ENCODE peak calls at places on chromosome 10, in seven cellular contexts. V, P, C, N, E, O and I are unnamed samples.

GRCh38 chr10:7007575-7008190 is 403.2 kb downstream of the SFMBT2 start:
- DNase-seq in V (no peak), P (no peak), C (no peak), N (no peak), E (no peak), O (no peak), I (no peak)

GRCh38 chr10:84213076-84213475 is 12.3 kb downstream of the LRIT2 start:
- DNase-seq in V (no peak), P (no peak), C (no peak), N (no peak), E (no peak), O (no peak), I (no peak)

GRCh38 chr10:71447676-71448075 is 51.0 kb downstream of the CDH23 start:
- DNase-seq in V (no peak), P (no peak), C (no peak), N (no peak), E (no peak), O (no peak), I (no peak)

GRCh38 chr10:110610308-110610774 is 33.8 kb upstream of the RBM20 start:
- DNase-seq in V (no peak), P (peak), C (peak), N (no peak), E (no peak), O (peak), I (peak)

GRCh38 chr10:454860-455259 is 234.6 kb downstream of the DIP2C start:
- DNase-seq in V (peak), P (peak), C (no peak), N (peak), E (no peak), O (peak), I (no peak)

GRCh38 chr10:76879116-76879706 is 758.4 kb downstream of the KCNMA1 start:
- DNase-seq in V (no peak), P (no peak), C (no peak), N (no peak), E (no peak), O (no peak), I (no peak)

GRCh38 chr10:102523250-102524029 is 19.7 kb downstream of the SUFU start:
- DNase-seq in V (peak), P (no peak), C (peak), N (no peak), E (no peak), O (no peak), I (no peak)

GRCh38 chr10:27504897-27505457 is 873 bp downstream of the RAB18 start:
- DNase-seq in V (no peak), P (no peak), C (no peak), N (no peak), E (no peak), O (no peak), I (no peak)

GRCh38 chr10:28790146-28790545 is 112.8 kb downstream of the BAMBI start:
- DNase-seq in V (no peak), P (no peak), C (no peak), N (no peak), E (no peak), O (no peak), I (no peak)

GRCh38 chr10:90138844-90139243 is 437.5 kb downstream of the KIF20B start:
- DNase-seq in V (no peak), P (peak), C (peak), N (no peak), E (no peak), O (no peak), I (no peak)

GRCh38 chr10:81109200-81109752 is 571.6 kb downstream of the SH2D4B start:
- DNase-seq in V (no peak), P (no peak), C (no peak), N (no peak), E (no peak), O (no peak), I (no peak)

GRCh38 chr10:12925845-12926244 is 75.7 kb downstream of the CCDC3 start:
- DNase-seq in V (no peak), P (no peak), C (no peak), N (no peak), E (no peak), O (no peak), I (no peak)

GRCh38 chr10:105138287-105138854 is 497.3 kb downstream of the SORCS3 start:
- DNase-seq in V (peak), P (no peak), C (no peak), N (no peak), E (no peak), O (no peak), I (no peak)

GRCh38 chr10:118967160-118967559 is 62.4 kb upstream of the NANOS1 start:
- DNase-seq in V (no peak), P (no peak), C (no peak), N (no peak), E (no peak), O (no peak), I (no peak)

GRCh38 chr10:133028158-133028557 is 59.6 kb upstream of the ADGRA1 start:
- DNase-seq in V (no peak), P (no peak), C (no peak), N (no peak), E (no peak), O (no peak), I (no peak)

GRCh38 chr10:75598998-75599397 is 167.6 kb downstream of the LRMDA start:
- DNase-seq in V (no peak), P (no peak), C (no peak), N (no peak), E (no peak), O (no peak), I (no peak)

GRCh38 chr10:88786032-88786770 is 16.3 kb upstream of the LIPM start:
- DNase-seq in V (no peak), P (no peak), C (no peak), N (no peak), E (no peak), O (no peak), I (no peak)

GRCh38 chr10:3433131-3433530 is 260.5 kb upstream of the PITRM1 start:
- DNase-seq in V (no peak), P (no peak), C (no peak), N (no peak), E (no peak), O (no peak), I (no peak)

GRCh38 chr10:30294506-30295280 is 54.4 kb downstream of the MTPAP start:
- DNase-seq in V (no peak), P (no peak), C (no peak), N (no peak), E (no peak), O (no peak), I (no peak)

GRCh38 chr10:110020265-110020664 is 12.5 kb downstream of the ADD3 start:
- DNase-seq in V (no peak), P (no peak), C (no peak), N (no peak), E (no peak), O (no peak), I (no peak)

GRCh38 chr10:43078986-43079273 is 2.1 kb downstream of the RET start:
- DNase-seq in V (no peak), P (no peak), C (no peak), N (no peak), E (no peak), O (no peak), I (no peak)

GRCh38 chr10:116444527-116445142 is 17.0 kb downstream of the PNLIPRP3 start:
- DNase-seq in V (no peak), P (peak), C (peak), N (peak), E (no peak), O (peak), I (peak)

GRCh38 chr10:34526758-34527730 is 288.1 kb downstream of the PARD3 start:
- DNase-seq in V (no peak), P (peak), C (no peak), N (no peak), E (no peak), O (peak), I (peak)
- H3K4me3 ChIP-seq in V (no peak), P (peak), C (no peak), N (peak), E (no peak), O (peak), I (no peak)

GRCh38 chr10:17580853-17581252 is 36.3 kb downstream of the HACD1 start:
- DNase-seq in V (no peak), P (no peak), C (no peak), N (no peak), E (no peak), O (no peak), I (no peak)
- H3K27ac ChIP-seq in V (no peak), P (no peak), C (no peak), N (no peak), E (no peak), O (no peak), I (no peak)

GRCh38 chr10:79346012-79346340 is 1.3 kb upstream of the PPIF start:
- DNase-seq in V (no peak), P (no peak), C (no peak), N (no peak), E (no peak), O (no peak), I (no peak)

GRCh38 chr10:79347894-79348639 is 798 bp downstream of the PPIF start:
- DNase-seq in V (peak), P (peak), C (peak), N (no peak), E (peak), O (peak), I (no peak)

GRCh38 chr10:79347226-79347893 is at the start of gene PPIF:
- DNase-seq in V (peak), P (peak), C (peak), N (peak), E (peak), O (peak), I (peak)

GRCh38 chr10:79345241-79346011 is 1.8 kb upstream of the PPIF start:
- DNase-seq in V (no peak), P (no peak), C (no peak), N (no peak), E (no peak), O (no peak), I (no peak)

DNA sequence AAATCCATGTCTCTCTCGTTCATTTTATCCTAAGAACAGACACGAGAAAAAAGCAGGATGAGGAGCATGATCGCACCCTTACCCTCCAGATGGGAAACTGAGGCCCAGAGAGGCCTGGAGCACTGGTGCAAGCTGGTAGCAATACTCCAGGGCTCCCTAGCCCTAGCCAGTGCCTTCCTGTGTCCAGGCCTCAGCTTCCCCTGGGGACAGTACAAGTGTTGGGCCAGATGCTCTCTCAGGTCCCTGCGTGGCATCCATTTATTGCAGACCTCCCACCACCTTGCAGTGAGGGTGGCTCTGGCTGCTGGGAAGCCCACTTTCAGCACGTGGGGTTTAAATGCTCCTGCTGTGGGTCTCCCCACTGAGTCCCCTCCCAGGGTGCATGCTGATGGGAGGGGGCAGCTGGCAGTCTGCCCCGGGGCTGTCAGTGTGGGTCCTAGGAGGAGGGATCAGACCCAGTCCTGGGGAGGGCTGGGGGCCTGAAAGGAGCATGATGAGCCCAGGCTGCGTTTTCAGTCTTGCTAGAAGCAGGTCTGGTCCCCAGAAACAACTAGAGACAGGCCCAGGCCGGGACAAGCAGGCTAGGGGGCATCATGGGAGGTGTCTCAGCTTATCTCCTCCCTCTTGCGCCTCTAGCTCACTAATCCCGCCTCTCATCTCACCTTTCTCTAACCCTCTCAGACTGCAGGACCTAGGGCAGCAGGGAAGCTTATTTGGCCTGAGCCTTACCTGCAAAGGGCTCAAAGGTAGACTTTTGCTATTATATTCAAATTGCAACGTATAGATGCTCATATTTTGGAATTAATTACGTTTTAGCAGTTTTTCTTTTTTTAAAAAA is 662 bp upstream of the PPIF start:
- DNase-seq in V (no peak), P (no peak), C (no peak), N (no peak), E (no peak), O (peak), I (no peak)
- H3K4me3 ChIP-seq in V (peak), P (peak), C (peak), N (peak), E (peak), O (peak), I (no peak)

GRCh38 chr10:14304029-14304428 is 26.7 kb downstream of the FRMD4A start:
- DNase-seq in V (no peak), P (no peak), C (no peak), N (no peak), E (no peak), O (no peak), I (no peak)

GRCh38 chr10:14306201-14306600 is 24.5 kb downstream of the FRMD4A start:
- DNase-seq in V (no peak), P (no peak), C (no peak), N (no peak), E (no peak), O (no peak), I (no peak)

GRCh38 chr10:14296081-14296709 is 34.5 kb downstream of the FRMD4A start:
- DNase-seq in V (peak), P (no peak), C (no peak), N (no peak), E (no peak), O (no peak), I (no peak)

GRCh38 chr10:14299516-14299915 is 31.2 kb downstream of the FRMD4A start:
- DNase-seq in V (no peak), P (no peak), C (no peak), N (no peak), E (no peak), O (no peak), I (no peak)

DNA sequence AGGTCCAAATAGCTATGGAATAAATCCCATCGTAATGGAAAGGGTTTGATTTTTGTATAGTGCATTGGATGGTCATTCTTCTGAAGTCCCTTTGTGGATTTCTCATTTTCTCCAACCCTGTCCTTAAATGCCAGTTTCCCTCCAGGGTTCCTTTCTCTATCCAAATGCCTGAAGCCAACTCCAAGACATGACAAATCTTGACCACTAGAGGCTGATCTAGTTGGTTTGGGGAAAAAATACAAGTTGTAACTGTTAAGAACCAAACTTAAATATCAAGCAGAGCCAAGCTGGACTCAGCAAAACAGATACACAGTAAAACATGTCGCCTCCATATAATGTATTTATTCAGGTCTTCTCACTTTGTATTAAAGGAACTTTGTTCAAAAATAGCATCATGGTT is 28.7 kb downstream of the FRMD4A start:
- DNase-seq in V (no peak), P (peak), C (no peak), N (no peak), E (no peak), O (no peak), I (peak)
- H3K27ac ChIP-seq in V (no peak), P (no peak), C (no peak), N (no peak), E (no peak), O (no peak), I (no peak)